ENCODE peak calls at places on chromosomes 6 and 20, in eight cellular contexts. One of them, this sample, is unnamed.

GRCh38 chr20:45972500-45973183 is 639 bp upstream of the ZNF335 start:
- DNase-seq in DMS53: peak; percentile 99
- DNase-seq in AG08395: peak; percentile 99
- DNase-seq in SJSA1: no peak
- DNase-seq in lower lobe of right lung: peak; percentile 94
- DNase-seq in activated effector memory CD4-positive, alpha-beta T cell treated with Interleukin-2 at 50 U/mL for 16 hours: no peak
- DNase-seq in T-helper 22 cell: no peak
- DNase-seq in NAMALWA: no peak
- DNase-seq in this sample: no peak

GRCh38 chr20:36396847-36397246 is 90.7 kb downstream of the DLGAP4 start:
- DNase-seq in SJSA1: no peak
- DNase-seq in T-helper 22 cell: no peak
- DNase-seq in activated effector memory CD4-positive, alpha-beta T cell treated with Interleukin-2 at 50 U/mL for 16 hours: no peak
- DNase-seq in AG08395: no peak
- DNase-seq in DMS53: no peak
- DNase-seq in lower lobe of right lung: no peak
- DNase-seq in NAMALWA: no peak
- DNase-seq in this sample: no peak

GRCh38 chr6:8229913-8230312 is 127.6 kb upstream of the EEF1E1 start:
- DNase-seq in lower lobe of right lung: no peak
- DNase-seq in T-helper 22 cell: no peak
- DNase-seq in activated effector memory CD4-positive, alpha-beta T cell treated with Interleukin-2 at 50 U/mL for 16 hours: no peak
- DNase-seq in AG08395: no peak
- DNase-seq in DMS53: no peak
- DNase-seq in NAMALWA: no peak
- DNase-seq in SJSA1: no peak
- DNase-seq in this sample: no peak

GRCh38 chr20:35561268-35561667 is 19.4 kb downstream of the ERGIC3 start:
- DNase-seq in AG08395: peak; percentile 78
- DNase-seq in T-helper 22 cell: no peak
- DNase-seq in activated effector memory CD4-positive, alpha-beta T cell treated with Interleukin-2 at 50 U/mL for 16 hours: no peak
- DNase-seq in lower lobe of right lung: no peak
- DNase-seq in NAMALWA: peak; percentile 81
- DNase-seq in DMS53: peak; percentile 92
- DNase-seq in SJSA1: peak; percentile 68
- DNase-seq in this sample: peak; percentile 57

GRCh38 chr6:41937881-41938574 is 3.6 kb downstream of the CCND3 start:
- DNase-seq in SJSA1: no peak
- DNase-seq in AG08395: no peak
- DNase-seq in lower lobe of right lung: no peak
- DNase-seq in T-helper 22 cell: peak; percentile 58
- DNase-seq in NAMALWA: peak; percentile 50
- DNase-seq in activated effector memory CD4-positive, alpha-beta T cell treated with Interleukin-2 at 50 U/mL for 16 hours: peak; percentile 60
- DNase-seq in DMS53: no peak
- DNase-seq in this sample: no peak

GRCh38 chr6:38776515-38776914 is 61.4 kb downstream of the DNAH8 start:
- DNase-seq in NAMALWA: peak; percentile 8
- DNase-seq in SJSA1: no peak
- DNase-seq in lower lobe of right lung: no peak
- DNase-seq in activated effector memory CD4-positive, alpha-beta T cell treated with Interleukin-2 at 50 U/mL for 16 hours: no peak
- DNase-seq in DMS53: peak; percentile 53
- DNase-seq in AG08395: peak; percentile 26
- DNase-seq in T-helper 22 cell: no peak
- DNase-seq in this sample: no peak

GRCh38 chr6:161038229-161039003 is 46.8 kb downstream of the MAP3K4 start:
- DNase-seq in SJSA1: peak; percentile 79
- DNase-seq in T-helper 22 cell: no peak
- DNase-seq in NAMALWA: no peak
- DNase-seq in DMS53: no peak
- DNase-seq in lower lobe of right lung: no peak
- DNase-seq in activated effector memory CD4-positive, alpha-beta T cell treated with Interleukin-2 at 50 U/mL for 16 hours: no peak
- DNase-seq in AG08395: peak; percentile 79
- DNase-seq in this sample: peak; percentile 88

GRCh38 chr6:84762220-84762940 is 2.0 kb downstream of the TBX18 start:
- DNase-seq in DMS53: peak; percentile 76
- DNase-seq in NAMALWA: no peak
- DNase-seq in T-helper 22 cell: no peak
- DNase-seq in activated effector memory CD4-positive, alpha-beta T cell treated with Interleukin-2 at 50 U/mL for 16 hours: no peak
- DNase-seq in SJSA1: peak; percentile 63
- DNase-seq in lower lobe of right lung: no peak
- DNase-seq in AG08395: peak; percentile 48
- DNase-seq in this sample: peak; percentile 60

GRCh38 chr20:63017076-63017825 is 10.5 kb upstream of the BHLHE23 start:
- DNase-seq in lower lobe of right lung: peak; percentile 36
- DNase-seq in AG08395: no peak
- DNase-seq in NAMALWA: no peak
- DNase-seq in activated effector memory CD4-positive, alpha-beta T cell treated with Interleukin-2 at 50 U/mL for 16 hours: no peak
- DNase-seq in DMS53: no peak
- DNase-seq in T-helper 22 cell: no peak
- DNase-seq in SJSA1: no peak
- DNase-seq in this sample: no peak

GRCh38 chr6:160013987-160014868 is 45.3 kb downstream of the IGF2R start:
- DNase-seq in SJSA1: no peak
- DNase-seq in NAMALWA: no peak
- DNase-seq in DMS53: peak; percentile 67
- DNase-seq in activated effector memory CD4-positive, alpha-beta T cell treated with Interleukin-2 at 50 U/mL for 16 hours: peak; percentile 15
- DNase-seq in T-helper 22 cell: no peak
- DNase-seq in lower lobe of right lung: no peak
- DNase-seq in AG08395: no peak
- DNase-seq in this sample: no peak

GRCh38 chr6:5190467-5190866 is 70.3 kb downstream of the LYRM4 start:
- DNase-seq in DMS53: no peak
- DNase-seq in SJSA1: no peak
- DNase-seq in NAMALWA: no peak
- DNase-seq in activated effector memory CD4-positive, alpha-beta T cell treated with Interleukin-2 at 50 U/mL for 16 hours: no peak
- DNase-seq in AG08395: peak; percentile 87
- DNase-seq in lower lobe of right lung: no peak
- DNase-seq in T-helper 22 cell: no peak
- DNase-seq in this sample: peak; percentile 81

GRCh38 chr20:44247676-44248419 is 740 bp downstream of the GDAP1L1 start:
- DNase-seq in DMS53: no peak
- DNase-seq in activated effector memory CD4-positive, alpha-beta T cell treated with Interleukin-2 at 50 U/mL for 16 hours: no peak
- DNase-seq in lower lobe of right lung: no peak
- DNase-seq in AG08395: peak; percentile 59
- DNase-seq in SJSA1: no peak
- DNase-seq in T-helper 22 cell: no peak
- DNase-seq in NAMALWA: peak; percentile 57
- DNase-seq in this sample: no peak

GRCh38 chr6:38432479-38432878 is 207.2 kb downstream of the BTBD9 start:
- DNase-seq in T-helper 22 cell: no peak
- DNase-seq in AG08395: peak; percentile 12
- DNase-seq in SJSA1: no peak
- DNase-seq in lower lobe of right lung: no peak
- DNase-seq in DMS53: no peak
- DNase-seq in NAMALWA: no peak
- DNase-seq in activated effector memory CD4-positive, alpha-beta T cell treated with Interleukin-2 at 50 U/mL for 16 hours: no peak
- DNase-seq in this sample: no peak

GRCh38 chr6:106883808-106884262 is 90.7 kb downstream of the CD24 start:
- DNase-seq in T-helper 22 cell: no peak
- DNase-seq in activated effector memory CD4-positive, alpha-beta T cell treated with Interleukin-2 at 50 U/mL for 16 hours: no peak
- DNase-seq in NAMALWA: peak; percentile 54
- DNase-seq in SJSA1: no peak
- DNase-seq in AG08395: no peak
- DNase-seq in lower lobe of right lung: no peak
- DNase-seq in DMS53: peak; percentile 54
- DNase-seq in this sample: no peak

GRCh38 chr20:62120990-62121775 is 1.1 kb upstream of the LSM14B start:
- DNase-seq in lower lobe of right lung: no peak
- DNase-seq in DMS53: peak; percentile 94
- DNase-seq in T-helper 22 cell: no peak
- DNase-seq in activated effector memory CD4-positive, alpha-beta T cell treated with Interleukin-2 at 50 U/mL for 16 hours: no peak
- DNase-seq in NAMALWA: peak; percentile 75
- DNase-seq in SJSA1: no peak
- DNase-seq in AG08395: peak; percentile 45
- DNase-seq in this sample: peak; percentile 63

GRCh38 chr20:51639206-51639832 is 96.8 kb upstream of the NFATC2 start:
- DNase-seq in AG08395: peak; percentile 65
- DNase-seq in DMS53: peak; percentile 43
- DNase-seq in NAMALWA: peak; percentile 73
- DNase-seq in activated effector memory CD4-positive, alpha-beta T cell treated with Interleukin-2 at 50 U/mL for 16 hours: peak; percentile 33
- DNase-seq in T-helper 22 cell: no peak
- DNase-seq in lower lobe of right lung: peak; percentile 67
- DNase-seq in SJSA1: peak; percentile 76
- DNase-seq in this sample: peak; percentile 47

GRCh38 chr6:43913388-43914271 is 143.6 kb downstream of the VEGFA start:
- DNase-seq in activated effector memory CD4-positive, alpha-beta T cell treated with Interleukin-2 at 50 U/mL for 16 hours: no peak
- DNase-seq in SJSA1: no peak
- DNase-seq in DMS53: peak; percentile 79
- DNase-seq in NAMALWA: no peak
- DNase-seq in T-helper 22 cell: no peak
- DNase-seq in lower lobe of right lung: peak; percentile 12
- DNase-seq in AG08395: no peak
- DNase-seq in this sample: no peak

GRCh38 chr6:27370391-27370790 is 18.2 kb upstream of the ZNF391 start:
- DNase-seq in SJSA1: no peak
- DNase-seq in lower lobe of right lung: no peak
- DNase-seq in activated effector memory CD4-positive, alpha-beta T cell treated with Interleukin-2 at 50 U/mL for 16 hours: no peak
- DNase-seq in AG08395: no peak
- DNase-seq in DMS53: no peak
- DNase-seq in T-helper 22 cell: no peak
- DNase-seq in NAMALWA: no peak
- DNase-seq in this sample: no peak